ENCODE peak calls at places on chromosomes 2 and 18, in seven cellular contexts. One of them, this sample, is unnamed.

GRCh38 chr2:168107322-168107721 is 140.1 kb downstream of the STK39 start:
- DNase-seq in mesenchymal stem cell: peak; percentile 4
- DNase-seq in neuronal stem cell: no peak
- DNase-seq in H9: no peak
- DNase-seq in mesendoderm: no peak
- DNase-seq in H1: no peak
- DNase-seq in trophoblast cell: no peak
- DNase-seq in this sample: no peak

GRCh38 chr2:106053116-106053515 is 141.0 kb downstream of the UXS1 start:
- DNase-seq in mesenchymal stem cell: peak; percentile 2
- DNase-seq in neuronal stem cell: no peak
- DNase-seq in H9: no peak
- DNase-seq in mesendoderm: no peak
- DNase-seq in H1: no peak
- DNase-seq in trophoblast cell: no peak
- DNase-seq in this sample: peak; percentile 31

GRCh38 chr2:88658890-88659881 is 31.9 kb upstream of the EIF2AK3 start:
- DNase-seq in mesenchymal stem cell: peak; percentile 89
- DNase-seq in neuronal stem cell: no peak
- DNase-seq in H9: peak; percentile 41
- DNase-seq in mesendoderm: peak; percentile 56
- DNase-seq in H1: no peak
- DNase-seq in trophoblast cell: no peak
- DNase-seq in this sample: peak; percentile 71

GRCh38 chr18:12432881-12433280 is 25.2 kb downstream of the PRELID3A start:
- DNase-seq in mesenchymal stem cell: no peak
- DNase-seq in neuronal stem cell: no peak
- DNase-seq in H9: no peak
- DNase-seq in mesendoderm: no peak
- DNase-seq in H1: no peak
- DNase-seq in trophoblast cell: no peak
- DNase-seq in this sample: no peak

GRCh38 chr18:74367905-74368304 is 52.3 kb downstream of the C18orf63 start:
- DNase-seq in mesenchymal stem cell: no peak
- DNase-seq in neuronal stem cell: no peak
- DNase-seq in H9: no peak
- DNase-seq in mesendoderm: no peak
- DNase-seq in H1: no peak
- DNase-seq in trophoblast cell: no peak
- DNase-seq in this sample: no peak

GRCh38 chr2:161586517-161587167 is 37.6 kb upstream of the SLC4A10 start:
- DNase-seq in mesenchymal stem cell: peak; percentile 31
- DNase-seq in neuronal stem cell: peak; percentile 30
- DNase-seq in H9: no peak
- DNase-seq in mesendoderm: peak; percentile 37
- DNase-seq in H1: no peak
- DNase-seq in trophoblast cell: no peak
- DNase-seq in this sample: peak; percentile 25

GRCh38 chr18:9951022-9951859 is 37.4 kb downstream of the VAPA start:
- DNase-seq in mesenchymal stem cell: peak; percentile 81
- DNase-seq in neuronal stem cell: peak; percentile 17
- DNase-seq in H9: peak; percentile 63
- DNase-seq in mesendoderm: peak; percentile 89
- DNase-seq in H1: no peak
- DNase-seq in trophoblast cell: no peak
- DNase-seq in this sample: peak; percentile 79

GRCh38 chr18:60022671-60023276 is 123.0 kb downstream of the PMAIP1 start:
- DNase-seq in mesenchymal stem cell: peak; percentile 68
- DNase-seq in neuronal stem cell: no peak
- DNase-seq in H9: no peak
- DNase-seq in mesendoderm: no peak
- DNase-seq in H1: no peak
- DNase-seq in trophoblast cell: no peak
- DNase-seq in this sample: peak; percentile 43

GRCh38 chr2:60379684-60380083 is 173.8 kb downstream of the BCL11A start:
- DNase-seq in mesenchymal stem cell: no peak
- DNase-seq in neuronal stem cell: no peak
- DNase-seq in H9: no peak
- DNase-seq in mesendoderm: no peak
- DNase-seq in H1: no peak
- DNase-seq in trophoblast cell: no peak
- DNase-seq in this sample: no peak

GRCh38 chr2:239098288-239098970 is 250.5 kb downstream of the TWIST2 start:
- DNase-seq in mesenchymal stem cell: no peak
- DNase-seq in neuronal stem cell: no peak
- DNase-seq in H9: no peak
- DNase-seq in mesendoderm: no peak
- DNase-seq in H1: no peak
- DNase-seq in trophoblast cell: peak; percentile 96
- DNase-seq in this sample: no peak

GRCh38 chr2:160180172-160180571 is 19.9 kb downstream of the ITGB6 start:
- DNase-seq in mesenchymal stem cell: no peak
- DNase-seq in neuronal stem cell: no peak
- DNase-seq in H9: no peak
- DNase-seq in mesendoderm: no peak
- DNase-seq in H1: no peak
- DNase-seq in trophoblast cell: no peak
- DNase-seq in this sample: no peak

GRCh38 chr2:19874726-19875125 is 27.1 kb downstream of the TTC32 start:
- DNase-seq in mesenchymal stem cell: no peak
- DNase-seq in neuronal stem cell: no peak
- DNase-seq in H9: no peak
- DNase-seq in mesendoderm: no peak
- DNase-seq in H1: no peak
- DNase-seq in trophoblast cell: no peak
- DNase-seq in this sample: no peak

GRCh38 chr18:26655614-26656400 is 107.5 kb upstream of the KCTD1 start:
- DNase-seq in mesenchymal stem cell: peak; percentile 49
- DNase-seq in neuronal stem cell: peak; percentile 51
- DNase-seq in H9: peak; percentile 74
- DNase-seq in mesendoderm: peak; percentile 89
- DNase-seq in H1: no peak
- DNase-seq in trophoblast cell: peak; percentile 76
- DNase-seq in this sample: peak; percentile 11

GRCh38 chr2:146807568-146808168 is 1037.2 kb upstream of the ACVR2A start:
- DNase-seq in mesenchymal stem cell: no peak
- DNase-seq in neuronal stem cell: no peak
- DNase-seq in H9: peak; percentile 29
- DNase-seq in mesendoderm: no peak
- DNase-seq in H1: no peak
- DNase-seq in trophoblast cell: no peak
- DNase-seq in this sample: no peak

GRCh38 chr2:206657087-206657486 is 14.8 kb downstream of the FAM237A start:
- DNase-seq in mesenchymal stem cell: no peak
- DNase-seq in neuronal stem cell: no peak
- DNase-seq in H9: no peak
- DNase-seq in mesendoderm: no peak
- DNase-seq in H1: no peak
- DNase-seq in trophoblast cell: no peak
- DNase-seq in this sample: no peak

DNA sequence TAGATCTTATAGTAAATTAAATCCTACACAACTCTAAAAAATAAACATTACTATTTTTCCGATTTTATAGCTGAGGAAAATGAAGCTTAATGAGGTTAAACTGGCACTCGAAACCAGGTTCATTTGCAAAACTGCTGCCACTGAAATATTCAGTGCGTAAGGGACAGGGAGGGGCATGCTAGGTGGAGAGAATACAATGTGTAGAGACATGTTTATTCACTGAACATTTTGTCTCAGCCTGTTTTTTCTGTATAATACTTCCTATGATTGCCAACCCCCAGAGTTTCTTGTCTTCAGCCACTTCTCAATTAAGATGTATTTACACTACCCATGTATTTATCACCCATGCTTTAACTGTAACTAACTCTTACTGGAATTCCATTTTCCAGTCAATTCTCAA is 31.6 kb upstream of the ZNF804A start:
- DNase-seq in mesenchymal stem cell: no peak
- DNase-seq in neuronal stem cell: no peak
- DNase-seq in H9: no peak
- DNase-seq in mesendoderm: no peak
- DNase-seq in H1: no peak
- DNase-seq in trophoblast cell: no peak
- DNase-seq in this sample: no peak
- H3K23ac ChIP-seq in mesenchymal stem cell: no peak overlapping the region
- H3K23ac ChIP-seq in neuronal stem cell: no peak overlapping the region
- H3K23ac ChIP-seq in H9: no peak overlapping the region
- H3K23ac ChIP-seq in mesendoderm: no peak overlapping the region
- H3K23ac ChIP-seq in H1: no peak overlapping the region
- H3K23ac ChIP-seq in trophoblast cell: no peak overlapping the region
- H3K23ac ChIP-seq in this sample: no peak overlapping the region

DNA sequence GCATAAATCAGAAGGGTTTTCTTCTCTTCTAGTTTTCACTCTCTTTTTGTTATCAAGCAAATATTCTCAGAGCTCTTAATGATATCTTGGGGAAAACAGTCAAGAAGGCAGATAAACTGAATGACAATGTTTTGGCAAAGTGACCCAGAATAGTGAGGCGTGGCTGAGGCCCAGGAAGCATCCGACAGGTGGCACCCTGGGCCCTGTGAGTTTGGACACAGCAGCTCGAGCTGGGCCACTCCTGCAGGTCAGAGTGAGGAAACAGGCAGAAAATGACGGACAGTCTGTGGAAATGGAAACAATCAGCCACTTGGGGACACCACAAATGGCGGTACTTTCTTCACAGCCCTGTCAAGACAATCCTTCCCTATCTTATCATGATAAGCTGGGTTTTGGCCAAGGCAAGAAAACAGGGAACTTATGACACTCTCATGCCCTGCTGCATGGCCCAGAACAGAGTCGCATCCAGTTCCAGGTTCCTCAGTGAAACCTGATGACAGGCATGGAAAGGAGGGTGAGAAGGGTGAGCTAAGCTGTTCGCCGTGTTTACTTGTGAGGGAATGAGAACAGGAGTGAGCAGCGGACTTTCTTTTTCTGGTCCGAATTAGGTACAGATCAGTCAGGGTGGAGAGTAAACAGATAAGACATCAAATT is 32.1 kb downstream of the MRPL44 start:
- DNase-seq in mesenchymal stem cell: no peak
- DNase-seq in neuronal stem cell: no peak
- DNase-seq in H9: no peak
- DNase-seq in mesendoderm: peak; percentile 41
- DNase-seq in H1: no peak
- DNase-seq in trophoblast cell: no peak
- DNase-seq in this sample: no peak
- H3K9ac ChIP-seq in mesenchymal stem cell: no peak overlapping the region
- H3K9ac ChIP-seq in neuronal stem cell: no peak overlapping the region
- H3K9ac ChIP-seq in H9: no peak overlapping the region
- H3K9ac ChIP-seq in mesendoderm: no peak overlapping the region
- H3K9ac ChIP-seq in H1: no peak overlapping the region
- H3K9ac ChIP-seq in trophoblast cell: no peak overlapping the region
- H3K9ac ChIP-seq in this sample: no peak overlapping the region

GRCh38 chr2:67130526-67131309 is 266.4 kb upstream of the ETAA1 start:
- DNase-seq in mesenchymal stem cell: peak; percentile 66
- DNase-seq in neuronal stem cell: no peak
- DNase-seq in H9: no peak
- DNase-seq in mesendoderm: no peak
- DNase-seq in H1: no peak
- DNase-seq in trophoblast cell: no peak
- DNase-seq in this sample: peak; percentile 84
- H3K23ac ChIP-seq in mesenchymal stem cell: no peak overlapping the region
- H3K23ac ChIP-seq in neuronal stem cell: no peak overlapping the region
- H3K23ac ChIP-seq in H9: no peak overlapping the region
- H3K23ac ChIP-seq in mesendoderm: no peak overlapping the region
- H3K23ac ChIP-seq in H1: no peak overlapping the region
- H3K23ac ChIP-seq in trophoblast cell: no peak overlapping the region
- H3K23ac ChIP-seq in this sample: no peak overlapping the region

DNA sequence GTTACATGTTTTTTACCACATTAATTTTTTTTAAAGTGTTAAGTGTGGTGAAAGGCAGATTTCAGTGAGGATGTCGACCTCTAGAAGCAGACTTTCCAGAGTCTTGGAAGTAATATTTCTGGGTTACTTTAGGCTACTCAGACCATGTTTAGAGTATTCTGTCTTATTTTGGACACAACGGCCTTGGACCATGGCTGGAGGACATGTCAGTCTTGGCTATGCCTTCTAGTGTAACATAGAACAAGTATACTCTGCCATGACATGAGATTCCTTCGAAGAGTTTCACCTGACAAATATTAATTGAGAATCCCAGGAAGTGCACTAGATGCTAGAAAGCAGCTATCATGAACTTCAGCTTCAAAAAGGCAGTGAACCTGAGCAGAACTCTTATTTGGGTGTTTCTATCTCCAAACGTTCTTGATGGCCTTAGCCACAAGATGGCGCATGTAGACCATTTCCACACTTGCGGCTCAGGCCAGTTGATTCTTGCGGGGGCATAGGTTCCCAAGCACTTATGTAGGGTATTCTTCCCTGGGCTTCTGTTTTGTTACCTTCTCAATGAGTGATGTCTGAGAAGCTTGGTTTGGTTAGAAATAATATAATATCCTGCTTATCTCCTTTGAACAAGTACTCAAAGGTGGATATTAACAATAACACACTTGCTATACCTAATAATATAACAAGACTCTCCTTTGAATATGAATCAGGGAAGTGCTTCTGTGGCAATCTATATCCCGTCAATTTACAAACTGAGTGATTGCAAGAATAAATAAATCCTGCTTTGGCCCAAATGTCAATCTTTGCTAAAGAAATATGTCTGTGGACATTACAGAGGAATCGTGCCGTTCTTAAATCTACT is 62.0 kb downstream of the CACNB4 start:
- DNase-seq in mesenchymal stem cell: peak; percentile 70
- DNase-seq in neuronal stem cell: peak; percentile 59
- DNase-seq in H9: peak; percentile 69
- DNase-seq in mesendoderm: peak; percentile 81
- DNase-seq in H1: peak; percentile 41
- DNase-seq in trophoblast cell: peak; percentile 45
- DNase-seq in this sample: peak; percentile 71
- H3K9ac ChIP-seq in mesenchymal stem cell: peak overlapping the region; percentile 17
- H3K9ac ChIP-seq in neuronal stem cell: no peak overlapping the region
- H3K9ac ChIP-seq in H9: no peak overlapping the region
- H3K9ac ChIP-seq in mesendoderm: no peak overlapping the region
- H3K9ac ChIP-seq in H1: no peak overlapping the region
- H3K9ac ChIP-seq in trophoblast cell: no peak overlapping the region
- H3K9ac ChIP-seq in this sample: no peak overlapping the region

GRCh38 chr18:61531891-61532290 is 198.7 kb downstream of the CDH20 start:
- DNase-seq in mesenchymal stem cell: no peak
- DNase-seq in neuronal stem cell: no peak
- DNase-seq in H9: no peak
- DNase-seq in mesendoderm: no peak
- DNase-seq in H1: no peak
- DNase-seq in trophoblast cell: no peak
- DNase-seq in this sample: no peak
- H3K23ac ChIP-seq in mesenchymal stem cell: no peak overlapping the region
- H3K23ac ChIP-seq in neuronal stem cell: no peak overlapping the region
- H3K23ac ChIP-seq in H9: no peak overlapping the region
- H3K23ac ChIP-seq in mesendoderm: no peak overlapping the region
- H3K23ac ChIP-seq in H1: no peak overlapping the region
- H3K23ac ChIP-seq in trophoblast cell: no peak overlapping the region
- H3K23ac ChIP-seq in this sample: no peak overlapping the region